ENCODE peak calls at places on chromosome 17, in nine cellular contexts. N, P, R, O, K, A, D, G and Q are unnamed samples. For H3K36me3, the result is how much of the 10 kb centered on the place peaks cover.

GRCh38 chr17:69499301-69499700 is 84.8 kb downstream of the MAP2K6 start:
- DNase-seq in N (no peak), P (no peak), R (no peak), O (no peak), K (no peak), A (no peak), D (no peak), G (no peak), Q (no peak)

GRCh38 chr17:30340957-30341356 is 7.1 kb upstream of the TMIGD1 start:
- DNase-seq in N (no peak), P (no peak), R (no peak), O (no peak), K (no peak), A (no peak), D (no peak), G (no peak), Q (no peak)

GRCh38 chr17:79483122-79483521 is 127.7 kb downstream of the RBFOX3 start:
- DNase-seq in N (no peak), P (no peak), R (no peak), O (no peak), K (no peak), A (no peak), D (no peak), G (no peak), Q (no peak)

GRCh38 chr17:77408284-77408683 is 267.5 kb downstream of the SEC14L1 start:
- DNase-seq in N (no peak), P (no peak), R (no peak), O (no peak), K (no peak), A (no peak), D (no peak), G (no peak), Q (no peak)

GRCh38 chr17:49239963-49240362 is 9.4 kb upstream of the PHOSPHO1 start:
- DNase-seq in N (no peak), P (no peak), R (no peak), O (no peak), K (no peak), A (no peak), D (no peak), G (no peak), Q (no peak)

GRCh38 chr17:39573447-39574298 is 34.0 kb downstream of the NEUROD2 start:
- DNase-seq in N (peak), P (peak), R (no peak), O (peak), K (no peak), A (peak), D (peak), G (peak), Q (peak)

GRCh38 chr17:31289790-31290189 is 7.2 kb downstream of the OMG start:
- DNase-seq in N (no peak), P (peak), R (no peak), O (no peak), K (no peak), A (no peak), D (no peak), G (no peak), Q (no peak)

GRCh38 chr17:77899494-77899893 is 59.0 kb upstream of the TNRC6C start:
- DNase-seq in N (no peak), P (no peak), R (no peak), O (no peak), K (no peak), A (no peak), D (peak), G (no peak), Q (no peak)

GRCh38 chr17:30239089-30239462 is 3.6 kb upstream of the SLC6A4 start:
- DNase-seq in N (no peak), P (no peak), R (no peak), O (no peak), K (no peak), A (no peak), D (no peak), G (peak), Q (no peak)

GRCh38 chr17:301681-302299 is 50.8 kb downstream of the RPH3AL start:
- DNase-seq in N (no peak), P (peak), R (no peak), O (no peak), K (no peak), A (peak), D (peak), G (no peak), Q (no peak)

GRCh38 chr17:1090454-1091189 is 89.2 kb downstream of the ABR start:
- DNase-seq in N (no peak), P (no peak), R (no peak), O (no peak), K (no peak), A (no peak), D (no peak), G (no peak), Q (no peak)

GRCh38 chr17:56756536-56756935 is 77.2 kb downstream of the C17orf67 start:
- DNase-seq in N (no peak), P (peak), R (no peak), O (peak), K (no peak), A (no peak), D (no peak), G (no peak), Q (no peak)

GRCh38 chr17:58325289-58325726 is 3.3 kb downstream of the TSPOAP1 start:
- DNase-seq in N (no peak), P (no peak), R (peak), O (no peak), K (no peak), A (no peak), D (no peak), G (no peak), Q (peak)

GRCh38 chr17:78573955-78574354 is 3.2 kb downstream of the DNAH17 start:
- DNase-seq in N (no peak), P (no peak), R (peak), O (no peak), K (no peak), A (no peak), D (no peak), G (no peak), Q (no peak)

GRCh38 chr17:44941712-44942331 is 5.8 kb downstream of the KIF18B start:
- DNase-seq in N (no peak), P (no peak), R (no peak), O (no peak), K (no peak), A (no peak), D (peak), G (no peak), Q (no peak)

GRCh38 chr17:72984925-72985322 is 107.6 kb downstream of the SLC39A11 start:
- DNase-seq in N (no peak), P (no peak), R (no peak), O (peak), K (no peak), A (no peak), D (no peak), G (no peak), Q (no peak)

GRCh38 chr17:5537251-5537650 is 47.1 kb downstream of the NLRP1 start:
- DNase-seq in N (no peak), P (no peak), R (no peak), O (peak), K (no peak), A (no peak), D (no peak), G (no peak), Q (no peak)

GRCh38 chr17:29196784-29197515 is 16.8 kb upstream of the MYO18A start:
- DNase-seq in N (no peak), P (no peak), R (no peak), O (no peak), K (no peak), A (no peak), D (no peak), G (no peak), Q (no peak)

GRCh38 chr17:77385750-77386501 is 245.2 kb downstream of the SEC14L1 start:
- DNase-seq in N (no peak), P (peak), R (no peak), O (no peak), K (no peak), A (peak), D (peak), G (no peak), Q (no peak)

GRCh38 chr17:80790021-80790765 is 201.4 kb upstream of the CHMP6 start:
- DNase-seq in N (no peak), P (peak), R (peak), O (no peak), K (no peak), A (no peak), D (no peak), G (peak), Q (peak)

GRCh38 chr17:15479697-15480096 is 12.3 kb upstream of the CDRT4 start:
- DNase-seq in N (no peak), P (no peak), R (no peak), O (peak), K (no peak), A (no peak), D (peak), G (no peak), Q (no peak)

GRCh38 chr17:82193520-82194236 is 19.0 kb downstream of the CCDC57 start:
- DNase-seq in N (no peak), P (no peak), R (no peak), O (no peak), K (no peak), A (no peak), D (no peak), G (no peak), Q (no peak)

GRCh38 chr17:29663155-29663554 is 40.4 kb upstream of the CORO6 start:
- DNase-seq in N (no peak), P (peak), R (no peak), O (peak), K (no peak), A (no peak), D (no peak), G (no peak), Q (no peak)

DNA sequence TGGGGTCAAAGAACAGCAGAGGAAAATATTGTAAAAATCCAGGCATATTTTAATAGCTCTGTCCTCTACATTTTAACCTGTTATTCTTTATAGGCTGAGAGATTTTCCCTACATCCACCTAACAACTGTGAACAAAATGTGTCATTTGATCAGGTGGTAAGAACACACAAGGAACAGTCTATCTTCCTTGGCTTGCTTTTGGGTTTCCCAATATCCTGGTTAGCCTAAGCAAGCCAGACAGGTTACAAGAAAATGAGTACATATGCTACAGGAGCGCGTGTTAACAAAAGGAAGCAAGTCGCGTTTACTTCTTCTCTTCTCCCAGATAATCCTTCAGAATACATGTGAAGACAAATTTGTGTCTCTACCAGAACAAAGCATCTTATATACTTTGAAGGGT is 31.0 kb upstream of the PITPNM3 start:
- DNase-seq in N (no peak), P (no peak), R (no peak), O (no peak), K (no peak), A (no peak), D (no peak), G (no peak), Q (no peak)
- H3K36me3 ChIP-seq in N (half or more), P (under half), R (half or more), O (under half), K (half or more), A (half or more), D (under half), G (under half), Q (under half)

GRCh38 chr17:41284546-41284945 is 9.0 kb downstream of the KRTAP9-7 start:
- DNase-seq in N (no peak), P (no peak), R (no peak), O (no peak), K (no peak), A (no peak), D (no peak), G (no peak), Q (no peak)
- H3K36me3 ChIP-seq in N (under half), P (under half), R (under half), O (under half), K (under half), A (under half), D (under half), G (under half), Q (under half)

GRCh38 chr17:60229189-60229802 is 79.5 kb downstream of the CA4 start:
- DNase-seq in N (no peak), P (peak), R (peak), O (no peak), K (no peak), A (no peak), D (no peak), G (no peak), Q (no peak)

GRCh38 chr17:60224064-60224463 is 74.3 kb downstream of the CA4 start:
- DNase-seq in N (no peak), P (peak), R (no peak), O (no peak), K (no peak), A (no peak), D (no peak), G (no peak), Q (no peak)

DNA sequence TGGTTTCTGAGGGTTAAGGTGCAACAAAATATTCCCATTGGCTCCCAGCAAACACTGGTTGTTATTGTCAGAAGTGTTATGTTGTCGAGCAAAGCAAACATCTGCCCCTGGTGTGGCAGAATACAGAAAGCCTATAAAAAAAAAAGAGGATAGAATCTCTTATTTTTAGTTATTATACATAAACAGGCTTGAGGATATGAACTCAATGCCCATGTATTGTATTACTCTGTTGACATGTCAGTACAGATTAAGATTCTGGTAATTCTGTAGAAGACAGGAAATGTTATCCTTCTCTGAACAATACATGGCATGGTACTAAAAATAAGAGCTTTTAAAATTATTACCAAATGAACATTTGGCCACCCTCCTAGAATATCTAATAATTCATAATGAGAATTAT is 73.7 kb downstream of the CA4 start:
- DNase-seq in N (no peak), P (no peak), R (no peak), O (no peak), K (no peak), A (no peak), D (no peak), G (no peak), Q (no peak)
- H3K36me3 ChIP-seq in N (half or more), P (under half), R (under half), O (under half), K (under half), A (half or more), D (under half), G (under half), Q (under half)

GRCh38 chr17:8502100-8502499 is 66.4 kb downstream of the NDEL1 start:
- DNase-seq in N (no peak), P (no peak), R (no peak), O (no peak), K (no peak), A (no peak), D (no peak), G (no peak), Q (no peak)
- H3K36me3 ChIP-seq in N (half or more), P (under half), R (under half), O (half or more), K (under half), A (half or more), D (under half), G (under half), Q (under half)

GRCh38 chr17:36534117-36534880 is at the start of gene MYO19:
- DNase-seq in N (peak), P (peak), R (peak), O (peak), K (no peak), A (peak), D (peak), G (no peak), Q (no peak)
- H3K36me3 ChIP-seq in N (under half), P (under half), R (half or more), O (under half), K (under half), A (under half), D (under half), G (under half), Q (under half)

GRCh38 chr17:75749545-75750389 is 15.2 kb downstream of the GALK1 start:
- DNase-seq in N (peak), P (peak), R (peak), O (no peak), K (peak), A (peak), D (peak), G (peak), Q (peak)

GRCh38 chr17:75750661-75751423 is 14.2 kb downstream of the GALK1 start:
- DNase-seq in N (no peak), P (no peak), R (no peak), O (no peak), K (no peak), A (no peak), D (no peak), G (no peak), Q (no peak)

GRCh38 chr17:75751676-75752404 is 13.2 kb downstream of the GALK1 start:
- DNase-seq in N (no peak), P (no peak), R (no peak), O (no peak), K (no peak), A (no peak), D (no peak), G (no peak), Q (no peak)

GRCh38 chr17:75752405-75753192 is 12.4 kb downstream of the GALK1 start:
- DNase-seq in N (no peak), P (no peak), R (peak), O (no peak), K (no peak), A (no peak), D (no peak), G (no peak), Q (no peak)

GRCh38 chr17:75748706-75749105 is 16.3 kb downstream of the GALK1 start:
- DNase-seq in N (no peak), P (no peak), R (no peak), O (no peak), K (no peak), A (no peak), D (no peak), G (no peak), Q (no peak)
- H3K36me3 ChIP-seq in N (under half), P (under half), R (under half), O (under half), K (under half), A (under half), D (under half), G (under half), Q (under half)